ENCODE peak calls at places on chromosome 7, in four cellular contexts. F, S, U and R are unnamed samples. For H3K4me1 and H3K36me3, the result is how much of the 10 kb centered on the place peaks cover.

GRCh38 chr7:155796381-155797261 is 15.6 kb downstream of the SHH start:
- DNase-seq in U (no peak), S (peak), F (peak), R (peak)

GRCh38 chr7:5426226-5426475 is 2.5 kb upstream of the TNRC18 start:
- DNase-seq in S (peak), F (no peak), U (peak), R (no peak)

GRCh38 chr7:67100956-67101361 is 104.3 kb downstream of the TYW1 start:
- DNase-seq in S (no peak), F (no peak), U (no peak), R (no peak)

GRCh38 chr7:78018541-78019456 is 220.2 kb downstream of the PHTF2 start:
- DNase-seq in U (peak), F (no peak), S (peak), R (peak)

GRCh38 chr7:105808703-105809590 is 67.5 kb downstream of the ATXN7L1 start:
- DNase-seq in U (peak), F (peak), S (peak), R (no peak)

GRCh38 chr7:13953368-13953767 is 36.1 kb downstream of the ETV1 start:
- DNase-seq in U (no peak), F (no peak), S (no peak), R (no peak)

GRCh38 chr7:108528183-108528712 is 2.3 kb upstream of the PNPLA8 start:
- DNase-seq in U (no peak), F (no peak), S (peak), R (no peak)

GRCh38 chr7:35714862-35715261 is 19.9 kb upstream of the HERPUD2 start:
- DNase-seq in U (no peak), S (peak), F (no peak), R (no peak)

GRCh38 chr7:30841025-30841735 is 70.0 kb downstream of the MINDY4 start:
- DNase-seq in S (no peak), U (no peak), F (no peak), R (no peak)

GRCh38 chr7:24877790-24878311 is 102.1 kb downstream of the OSBPL3 start:
- DNase-seq in F (no peak), S (no peak), U (peak), R (peak)

GRCh38 chr7:77570330-77571011 is 33.4 kb downstream of the PTPN12 start:
- DNase-seq in F (no peak), S (peak), U (peak), R (no peak)

GRCh38 chr7:122544463-122544862 is 154.5 kb downstream of the RNF133 start:
- DNase-seq in S (no peak), U (no peak), F (no peak), R (no peak)

GRCh38 chr7:48109848-48110663 is 21.0 kb downstream of the UPP1 start:
- DNase-seq in F (peak), S (peak), U (peak), R (peak)

GRCh38 chr7:37095122-37095521 is 353.5 kb downstream of the ELMO1 start:
- DNase-seq in U (no peak), S (no peak), F (no peak), R (no peak)

DNA sequence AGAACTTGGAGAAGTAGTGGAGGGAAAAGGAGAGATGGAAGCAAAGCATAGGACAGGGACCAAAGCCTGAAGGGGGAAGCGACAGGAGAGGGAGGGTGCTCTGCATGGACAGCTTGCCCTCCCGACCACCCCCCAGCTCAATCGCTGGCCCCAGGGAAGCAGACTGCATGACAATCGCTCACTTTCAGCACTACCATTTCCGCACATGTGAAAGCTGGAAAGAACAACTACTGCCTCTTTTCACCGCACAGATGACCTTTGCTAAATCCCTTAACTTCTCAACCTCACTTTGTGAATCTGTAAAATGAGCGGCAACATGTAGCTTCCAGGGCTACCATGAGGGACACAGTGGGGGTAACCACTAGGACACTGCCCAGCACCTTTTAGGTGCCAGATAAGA is 17.1 kb downstream of the VOPP1 start:
- DNase-seq in S (no peak), F (no peak), U (no peak), R (no peak)
- H3K4me1 ChIP-seq in S (half or more), F (half or more), U (under half), R (under half)

DNA sequence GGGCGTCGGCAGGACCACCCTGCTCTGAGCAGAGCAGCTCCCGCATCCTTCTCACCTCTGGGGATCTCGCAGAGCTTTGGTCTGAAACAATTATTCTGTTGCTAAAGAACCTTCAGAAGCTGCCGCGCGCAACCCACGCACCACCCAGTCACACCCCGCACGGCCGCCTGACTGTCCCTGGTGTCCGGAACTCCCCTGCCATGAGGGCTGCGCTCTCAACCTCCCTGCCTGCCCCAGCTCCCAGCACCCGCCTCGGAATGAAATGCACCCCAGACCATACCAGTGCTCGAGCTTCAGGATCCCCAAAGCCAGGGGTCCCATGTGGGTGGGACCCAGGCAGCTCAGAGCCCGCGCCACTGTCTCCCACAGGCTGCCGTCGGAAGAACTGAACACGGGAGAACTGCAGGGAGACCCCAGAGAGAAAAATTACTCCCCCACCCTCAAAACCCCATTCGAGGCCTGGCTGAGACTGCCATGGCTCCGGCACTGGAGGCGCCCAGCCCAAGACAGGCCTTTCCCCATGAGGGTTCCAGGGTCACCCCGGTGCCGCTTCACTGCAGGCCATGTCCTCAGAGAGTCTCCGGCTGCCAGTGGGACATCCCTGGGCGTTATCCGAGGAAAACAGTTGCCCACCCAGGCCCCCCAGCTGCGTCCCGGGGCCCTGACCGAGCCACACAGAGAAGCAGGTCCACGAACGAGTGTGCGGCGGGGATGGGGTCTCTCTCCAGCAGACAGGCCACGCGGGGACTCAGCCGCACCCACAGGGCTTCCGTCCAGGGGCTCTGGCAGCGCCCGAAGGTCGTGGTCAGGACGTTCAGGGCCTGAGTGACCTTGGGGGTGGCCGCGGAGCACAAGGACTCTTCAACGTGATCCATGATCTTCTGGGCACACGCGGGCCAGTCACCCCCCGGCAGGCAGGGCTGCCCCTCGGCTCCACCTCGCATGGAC is 12.1 kb downstream of the BRAT1 start:
- DNase-seq in F (no peak), U (no peak), S (no peak), R (no peak)
- H3K36me3 ChIP-seq in F (half or more), U (under half), S (under half), R (half or more)

GRCh38 chr7:139753693-139754111 is 24.1 kb downstream of the HIPK2 start:
- DNase-seq in S (no peak), U (no peak), F (no peak), R (no peak)
- H3K4me1 ChIP-seq in S (under half), U (under half), F (half or more), R (under half)

DNA sequence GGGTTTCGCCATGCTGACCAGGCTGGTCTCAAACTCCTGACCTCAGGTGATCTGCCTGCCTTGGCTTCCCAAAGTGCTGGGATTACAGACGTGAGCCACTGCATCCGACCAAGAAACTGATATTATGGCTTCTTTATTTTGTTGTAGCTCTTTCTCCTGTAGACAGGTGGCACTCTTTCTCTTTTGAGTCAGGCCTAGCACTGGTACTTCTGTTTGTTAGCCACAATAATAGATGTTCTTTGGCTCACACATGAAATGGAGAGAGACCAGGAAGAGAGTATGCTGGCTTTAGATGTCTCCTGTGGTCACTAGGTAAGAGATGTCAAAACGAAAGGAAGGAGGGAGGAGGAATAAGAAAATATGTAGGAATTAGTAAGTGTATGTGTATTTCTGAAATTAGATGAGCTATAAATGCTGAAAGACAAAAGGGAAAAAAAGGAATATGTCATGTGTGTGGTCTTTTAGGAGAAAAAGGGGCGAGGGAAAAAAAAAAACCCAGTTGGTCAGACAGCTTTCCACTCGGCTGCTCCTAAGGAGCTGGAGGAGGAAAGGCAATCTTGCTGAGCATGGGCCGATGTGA is 78.7 kb downstream of the CLEC2L start:
- DNase-seq in U (peak), S (peak), F (no peak), R (no peak)
- H3K36me3 ChIP-seq in U (under half), S (half or more), F (half or more), R (under half)

DNA sequence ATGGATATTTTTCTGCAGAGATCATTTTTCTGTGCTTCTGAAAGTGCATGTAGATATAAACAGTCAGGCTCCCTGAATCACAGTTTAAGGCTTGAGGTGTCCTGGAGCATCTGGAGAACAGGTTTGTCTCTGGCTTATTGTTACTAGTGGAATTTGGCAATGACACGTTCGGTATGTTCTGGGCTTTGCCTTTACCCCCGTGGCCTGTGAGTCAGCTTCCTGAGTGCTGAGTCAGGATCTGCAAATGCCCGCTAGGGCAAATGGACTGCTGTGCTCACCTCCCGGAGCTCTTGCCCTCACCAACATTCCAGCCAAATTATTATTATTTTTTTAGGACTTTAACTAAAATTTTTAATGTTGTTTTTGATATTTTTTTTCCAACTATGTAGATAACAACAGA is 192.5 kb upstream of the PRSS1 start:
- DNase-seq in S (peak), F (peak), U (peak), R (no peak)
- H3K4me1 ChIP-seq in S (half or more), F (under half), U (half or more), R (under half)

DNA sequence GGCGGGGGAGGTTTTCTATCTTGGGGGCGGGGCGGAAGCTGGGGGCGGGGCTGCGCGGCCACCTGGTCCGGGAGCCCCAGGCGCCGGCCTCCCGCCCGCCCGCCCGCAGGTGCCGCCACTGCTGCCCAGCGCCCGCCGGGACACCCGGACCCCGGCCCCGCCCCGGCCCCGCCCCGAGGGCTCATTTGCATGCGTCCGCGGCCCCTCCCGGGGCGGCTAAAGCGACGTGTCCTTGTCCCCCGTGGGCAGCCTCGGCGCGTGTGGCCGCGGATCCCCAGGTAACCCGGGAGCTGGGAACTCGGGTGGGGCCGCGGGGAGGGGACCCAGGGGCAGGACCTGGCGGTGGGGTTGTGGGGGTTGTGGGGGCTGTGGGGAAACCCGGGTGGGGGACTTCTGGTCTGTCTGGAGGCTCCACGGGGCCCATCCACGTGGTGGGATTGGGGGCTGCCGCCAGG is at the start of gene BHLHA15:
- DNase-seq in F (peak), U (no peak), S (peak), R (no peak)
- H3K36me3 ChIP-seq in F (under half), U (under half), S (under half), R (under half)

DNA sequence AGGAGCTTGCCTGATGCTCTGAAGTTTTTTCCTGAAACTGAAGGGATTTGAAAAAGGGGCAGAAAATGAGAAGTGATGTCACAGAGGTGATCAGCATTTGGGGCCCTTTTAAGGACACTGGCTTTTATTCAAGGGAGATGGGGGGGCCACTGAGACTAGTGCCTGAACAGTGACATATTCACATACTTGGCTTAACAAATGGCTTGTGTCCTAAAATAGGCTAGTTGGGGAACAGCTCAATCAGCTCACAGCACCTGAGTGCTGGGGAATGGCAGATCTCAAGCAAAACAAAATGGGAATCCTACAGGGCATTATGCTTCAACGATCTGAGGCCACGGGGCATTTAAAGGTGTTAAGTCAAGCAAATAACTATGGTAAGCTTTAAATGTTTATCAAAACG is 90.1 kb downstream of the UBE2H start:
- DNase-seq in F (no peak), S (no peak), U (no peak), R (no peak)
- H3K4me1 ChIP-seq in F (half or more), S (under half), U (under half), R (under half)